ENCODE peak calls at places on chromosomes 4 and X, in six cellular contexts. D, K, W, P, V and T are unnamed samples.

GRCh38 chr4:57071340-57071739 is 38.8 kb downstream of the IGFBP7 start:
- DNase-seq in D (peak), K (peak), W (no peak), P (no peak), V (no peak), T (no peak)

GRCh38 chr4:114600066-114600552 is 1.5 kb downstream of the UGT8 start:
- DNase-seq in D (no peak), K (no peak), W (no peak), P (no peak), V (no peak), T (no peak)

GRCh38 chrX:120549483-120550452 is 11.0 kb downstream of the CUL4B start:
- DNase-seq in D (no peak), K (peak), W (no peak), P (no peak), V (peak), T (no peak)

GRCh38 chr4:42750091-42750490 is 93.2 kb upstream of the ATP8A1 start:
- DNase-seq in D (no peak), K (no peak), W (no peak), P (no peak), V (peak), T (no peak)

GRCh38 chr4:121822796-121823504 is 733 bp downstream of the CCNA2 start:
- DNase-seq in D (no peak), K (no peak), W (peak), P (no peak), V (no peak), T (no peak)

GRCh38 chr4:185847352-185848078 is 35.5 kb upstream of the SORBS2 start:
- DNase-seq in D (no peak), K (peak), W (no peak), P (no peak), V (no peak), T (no peak)

GRCh38 chr4:140427104-140427918 is at the start of gene CLGN:
- DNase-seq in D (peak), K (peak), W (no peak), P (peak), V (peak), T (peak)

GRCh38 chr4:48755287-48755686 is 24.8 kb downstream of the FRYL start:
- DNase-seq in D (no peak), K (no peak), W (no peak), P (no peak), V (no peak), T (no peak)

GRCh38 chrX:71563921-71564320 is 14.3 kb upstream of the GCNA start:
- DNase-seq in D (no peak), K (no peak), W (no peak), P (no peak), V (no peak), T (no peak)

GRCh38 chrX:11663875-11664210 is 1.9 kb downstream of the ARHGAP6 start:
- DNase-seq in D (no peak), K (no peak), W (no peak), P (no peak), V (peak), T (no peak)

GRCh38 chr4:46844325-46844917 is 64.6 kb downstream of the COX7B2 start:
- DNase-seq in D (no peak), K (peak), W (no peak), P (no peak), V (no peak), T (no peak)

GRCh38 chr4:34250562-34250961 is 1993.8 kb downstream of the ARAP2 start:
- DNase-seq in D (no peak), K (peak), W (no peak), P (no peak), V (no peak), T (no peak)

GRCh38 chr4:15004701-15005301 is 2.5 kb downstream of the CPEB2 start:
- DNase-seq in D (peak), K (peak), W (peak), P (peak), V (peak), T (peak)
- H3K27ac ChIP-seq in D (peak), K (peak), W (peak), P (peak), V (peak), T (peak)

GRCh38 chr4:81164623-81165416 is 50.2 kb downstream of the PRKG2 start:
- DNase-seq in D (no peak), K (peak), W (no peak), P (no peak), V (no peak), T (no peak)
- H3K27ac ChIP-seq in D (no peak), K (no peak), W (no peak), P (no peak), V (no peak), T (no peak)

DNA sequence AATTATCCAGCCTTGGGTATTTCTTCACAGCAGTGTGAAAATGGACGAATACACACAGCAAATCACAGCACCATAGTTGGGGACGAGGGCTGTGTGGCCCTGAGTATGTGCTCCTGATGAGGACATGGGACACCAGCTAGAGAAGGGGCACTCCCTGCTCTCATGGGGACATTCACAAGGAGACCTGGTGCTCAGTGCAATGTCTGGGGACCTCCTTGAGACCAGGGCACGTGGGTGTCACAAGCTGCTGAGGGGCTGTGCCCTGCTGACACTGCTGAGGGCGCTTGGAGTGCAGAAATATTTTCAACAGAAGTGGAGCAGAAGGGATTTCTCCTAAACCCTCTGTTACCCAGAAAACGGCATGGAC is 65.4 kb downstream of the TRMT44 start:
- DNase-seq in D (no peak), K (no peak), W (no peak), P (no peak), V (no peak), T (no peak)
- H3K27ac ChIP-seq in D (no peak), K (peak), W (no peak), P (peak), V (peak), T (peak)

GRCh38 chrX:136635235-136635634 is 12.7 kb upstream of the CD40LG start:
- DNase-seq in D (no peak), K (no peak), W (no peak), P (no peak), V (no peak), T (no peak)

GRCh38 chrX:136639506-136640176 is 8.3 kb upstream of the CD40LG start:
- DNase-seq in D (no peak), K (no peak), W (no peak), P (no peak), V (no peak), T (no peak)

GRCh38 chrX:136630881-136631280 is 17.1 kb upstream of the CD40LG start:
- DNase-seq in D (no peak), K (no peak), W (no peak), P (no peak), V (no peak), T (no peak)

GRCh38 chrX:136636121-136636520 is 11.8 kb upstream of the CD40LG start:
- DNase-seq in D (no peak), K (no peak), W (no peak), P (no peak), V (no peak), T (no peak)
- H3K27ac ChIP-seq in D (no peak), K (no peak), W (peak), P (no peak), V (no peak), T (no peak)

GRCh38 chr4:144014808-144015207 is 4.4 kb downstream of the GYPB start:
- DNase-seq in D (no peak), K (no peak), W (no peak), P (no peak), V (no peak), T (no peak)
- H3K27ac ChIP-seq in D (no peak), K (no peak), W (no peak), P (no peak), V (no peak), T (no peak)